ENCODE peak calls at places on chromosomes 11 and 22, in four cellular contexts. H, T, K and R are unnamed samples.

GRCh38 chr11:75271730-75272129 is 31.2 kb downstream of the TPBGL start:
- DNase-seq in T (no peak), H (peak), K (no peak), R (no peak)

GRCh38 chr11:42625757-42626156 is 686.0 kb upstream of the API5 start:
- DNase-seq in K (no peak), H (no peak), T (no peak), R (no peak)

GRCh38 chr22:50157976-50158375 is 12.6 kb upstream of the PANX2 start:
- DNase-seq in H (no peak), T (peak), K (peak), R (no peak)

GRCh38 chr11:4065601-4066377 is 28.8 kb upstream of the RRM1 start:
- DNase-seq in K (no peak), T (no peak), H (no peak), R (no peak)

GRCh38 chr11:132289590-132290256 is 919.3 kb downstream of the NTM start:
- DNase-seq in K (no peak), H (no peak), T (no peak), R (no peak)

GRCh38 chr11:94767701-94768601 is at the start of gene AMOTL1:
- DNase-seq in H (peak), K (no peak), T (peak), R (peak)

GRCh38 chr11:76656087-76656531 is 14.4 kb downstream of the LRRC32 start:
- DNase-seq in H (no peak), K (no peak), T (no peak), R (no peak)

GRCh38 chr11:93279911-93280347 is 50.6 kb upstream of the DEUP1 start:
- DNase-seq in K (no peak), T (no peak), H (no peak), R (no peak)

GRCh38 chr11:78868563-78868962 is 293.9 kb upstream of the NARS2 start:
- DNase-seq in H (no peak), K (no peak), T (no peak), R (no peak)

GRCh38 chr22:39514373-39514973 is 5.9 kb upstream of the ATF4 start:
- DNase-seq in H (peak), T (no peak), K (no peak), R (peak)

GRCh38 chr11:72058416-72059034 is 21.8 kb downstream of the NUMA1 start:
- DNase-seq in T (no peak), H (no peak), K (no peak), R (no peak)

GRCh38 chr11:118522571-118523072 is 4.7 kb upstream of the TTC36 start:
- DNase-seq in T (no peak), K (no peak), H (no peak), R (no peak)
- TF ChIP-seq CTCF in T (no peak), K (peak), H (no peak), R (no peak)

GRCh38 chr22:45594123-45594941 is 77.3 kb upstream of the ATXN10 start:
- DNase-seq in K (no peak), T (no peak), H (no peak), R (no peak)
- TF ChIP-seq CTCF in K (no peak), T (no peak), H (no peak), R (no peak)

GRCh38 chr11:124839972-124840621 is 25.1 kb upstream of the ROBO3 start:
- DNase-seq in T (no peak), H (no peak), K (no peak), R (no peak)
- TF ChIP-seq CTCF in T (no peak), H (no peak), K (no peak), R (no peak)

DNA sequence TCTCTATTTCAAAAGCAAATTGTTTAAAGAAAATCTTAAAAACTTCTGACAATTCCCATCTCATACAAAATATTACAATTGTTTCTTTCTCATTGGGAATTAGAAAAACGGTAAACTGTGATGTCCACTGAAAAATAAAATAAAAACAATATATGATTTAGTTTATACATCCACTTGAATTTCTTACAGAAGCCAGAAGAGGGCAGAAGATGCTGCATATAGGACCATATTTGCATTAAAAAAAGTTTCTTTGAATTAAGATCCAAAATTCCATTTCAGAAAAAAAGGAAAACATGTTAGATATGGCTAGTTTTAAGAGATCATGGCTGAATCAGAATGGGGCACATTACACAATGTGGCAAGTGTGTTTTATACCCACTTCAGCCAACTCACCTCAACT is 39.3 kb upstream of the LRRC4C start:
- DNase-seq in H (no peak), K (no peak), T (no peak), R (no peak)
- TF ChIP-seq CTCF in H (no peak), K (peak), T (no peak), R (no peak)

DNA sequence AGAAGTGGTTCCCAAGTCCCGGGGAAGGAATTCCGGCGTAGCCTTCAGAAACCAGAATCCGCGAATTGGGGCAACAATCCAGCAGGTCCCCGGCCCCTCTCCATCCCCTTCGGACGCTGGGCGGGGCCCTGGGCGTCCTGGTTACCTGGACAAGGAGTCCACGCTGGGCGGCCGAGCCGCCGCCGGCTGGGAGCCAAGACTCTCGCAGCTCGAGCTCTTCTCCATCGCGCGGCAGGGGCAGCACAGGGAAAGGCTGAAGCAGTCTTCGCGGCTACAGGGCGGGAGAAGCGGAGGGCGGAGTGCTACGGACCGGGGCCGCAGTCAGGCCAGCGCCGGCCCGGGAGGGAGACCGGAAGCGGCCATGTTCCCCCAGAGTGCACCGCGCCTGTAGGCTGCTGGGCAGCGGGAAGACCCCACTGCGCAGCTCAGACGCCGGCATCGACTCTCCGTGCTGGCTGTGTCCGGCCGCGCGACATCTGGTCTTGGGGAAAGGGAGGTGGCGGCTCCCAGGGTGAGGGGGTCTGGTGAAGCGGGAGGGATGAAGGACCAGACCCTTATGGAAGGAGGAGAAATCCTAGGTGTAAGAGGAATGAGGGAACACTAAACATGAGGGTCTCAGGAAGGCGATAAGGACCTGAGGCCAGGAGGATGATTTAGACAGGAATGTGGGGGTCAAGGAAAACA is at the start of gene MTMR2:
- DNase-seq in T (peak), K (peak), H (peak), R (peak)
- TF ChIP-seq CTCF in T (no peak), K (no peak), H (no peak), R (no peak)

GRCh38 chr11:11988862-11989261 is 19.6 kb downstream of the DKK3 start:
- DNase-seq in K (no peak), H (no peak), T (no peak), R (no peak)

GRCh38 chr11:11985954-11986949 is 22.2 kb downstream of the DKK3 start:
- DNase-seq in K (no peak), T (no peak), H (no peak), R (no peak)

GRCh38 chr11:11988099-11988651 is 20.3 kb downstream of the DKK3 start:
- DNase-seq in K (no peak), H (no peak), T (no peak), R (no peak)

GRCh38 chr11:11985016-11985715 is 23.3 kb downstream of the DKK3 start:
- DNase-seq in K (no peak), T (no peak), H (no peak), R (no peak)

GRCh38 chr11:11987503-11988022 is 20.9 kb downstream of the DKK3 start:
- DNase-seq in K (no peak), H (no peak), T (no peak), R (no peak)
- TF ChIP-seq CTCF in K (no peak), H (peak), T (no peak), R (no peak)

GRCh38 chr22:41762980-41763779 is 37.3 kb upstream of the CCDC134 start:
- DNase-seq in K (no peak), T (no peak), H (peak), R (no peak)
- TF ChIP-seq CTCF in K (peak), T (no peak), H (no peak), R (no peak)

GRCh38 chr11:65945430-65945911 is at the start of gene TSGA10IP:
- DNase-seq in T (no peak), H (no peak), K (no peak), R (no peak)
- TF ChIP-seq CTCF in T (no peak), H (no peak), K (no peak), R (no peak)

GRCh38 chr11:2827256-2827655 is 58.3 kb downstream of the CDKN1C start:
- DNase-seq in T (peak), K (no peak), H (no peak), R (no peak)
- TF ChIP-seq CTCF in T (no peak), K (no peak), H (no peak), R (no peak)

DNA sequence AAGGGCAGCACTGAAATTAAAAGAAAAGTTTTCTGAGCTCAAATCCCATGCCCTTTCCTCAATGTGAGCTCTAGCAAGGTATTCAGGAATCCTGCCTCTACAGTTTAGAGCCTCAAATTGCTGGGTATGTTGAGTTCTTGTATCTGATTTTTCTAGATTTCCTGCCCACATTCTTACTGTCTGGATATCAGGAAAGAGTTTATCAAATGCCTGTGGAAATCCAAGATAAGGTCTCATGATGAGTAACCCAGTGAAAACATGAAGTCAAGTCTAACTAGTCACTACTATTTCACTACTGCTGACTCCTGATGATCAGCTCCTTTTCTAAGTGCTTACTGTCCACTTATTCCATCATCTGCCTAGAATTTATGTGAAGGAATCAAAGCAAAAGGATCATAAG is 29.8 kb downstream of the LIMK2 start:
- DNase-seq in K (no peak), T (no peak), H (no peak), R (no peak)
- TF ChIP-seq CTCF in K (no peak), T (no peak), H (no peak), R (peak)